ENCODE peak calls at places on chromosomes 2 and 18, in four cellular contexts. F is H1, H is fibroblast of lung, N is astrocyte. D is an unnamed sample.

GRCh38 chr2:238425979-238426567 is 654 bp upstream of the ASB1 start:
- DNase-seq in F (no peak), H (peak), N (peak), D (peak)

GRCh38 chr18:3248062-3248669 is 565 bp downstream of the MYL12A start:
- DNase-seq in F (no peak), H (peak), N (peak), D (no peak)

GRCh38 chr18:48580782-48581181 is 42.0 kb downstream of the CTIF start:
- DNase-seq in F (no peak), H (no peak), N (no peak), D (no peak)

GRCh38 chr2:14826518-14826917 is 194.0 kb downstream of the LRATD1 start:
- DNase-seq in F (no peak), H (no peak), N (no peak), D (no peak)

GRCh38 chr2:101467306-101467705 is 7.6 kb downstream of the RFX8 start:
- DNase-seq in F (peak), H (peak), N (peak), D (no peak)

GRCh38 chr18:9403795-9404564 is 69.4 kb downstream of the TWSG1 start:
- DNase-seq in F (peak), H (no peak), N (no peak), D (no peak)

GRCh38 chr2:120456867-120457266 is 110.9 kb downstream of the INHBB start:
- DNase-seq in F (peak), H (no peak), N (no peak), D (no peak)

GRCh38 chr2:83186050-83186790 is 1272.9 kb downstream of the SUCLG1 start:
- DNase-seq in F (no peak), H (no peak), N (no peak), D (no peak)

GRCh38 chr2:175282300-175282699 is 100.8 kb upstream of the ATP5MC3 start:
- DNase-seq in F (no peak), H (peak), N (peak), D (peak)

GRCh38 chr18:62394001-62394763 is 69.1 kb downstream of the TNFRSF11A start:
- DNase-seq in F (no peak), H (no peak), N (no peak), D (no peak)

GRCh38 chr2:118013221-118013723 is 598 bp downstream of the CCDC93 start:
- DNase-seq in F (peak), H (no peak), N (no peak), D (peak)

GRCh38 chr18:59743561-59743960 is 46.3 kb upstream of the CCBE1 start:
- DNase-seq in F (no peak), H (peak), N (peak), D (no peak)

GRCh38 chr18:27004056-27004829 is 138.7 kb upstream of the AQP4 start:
- DNase-seq in F (no peak), H (peak), N (no peak), D (no peak)

GRCh38 chr18:9951022-9951859 is 37.4 kb downstream of the VAPA start:
- DNase-seq in F (no peak), H (peak), N (peak), D (peak)

GRCh38 chr2:205700331-205701132 is 18.2 kb downstream of the NRP2 start:
- DNase-seq in F (no peak), H (peak), N (peak), D (peak)

GRCh38 chr2:23940262-23940975 is at the start of gene UBXN2A:
- DNase-seq in F (peak), H (peak), N (peak), D (peak)

GRCh38 chr18:57209697-57210096 is 62.8 kb downstream of the BOD1L2 start:
- DNase-seq in F (no peak), H (no peak), N (no peak), D (no peak)

GRCh38 chr2:143525006-143525405 is 395.8 kb downstream of the ARHGAP15 start:
- DNase-seq in F (no peak), H (peak), N (peak), D (no peak)

GRCh38 chr2:236968101-236968886 is 117.4 kb upstream of the COPS8 start:
- DNase-seq in F (no peak), H (no peak), N (no peak), D (no peak)

GRCh38 chr2:136381722-136382633 is 264.0 kb upstream of the CXCR4 start:
- DNase-seq in F (peak), H (no peak), N (no peak), D (peak)

GRCh38 chr2:147449323-147450080 is 395.3 kb upstream of the ACVR2A start:
- DNase-seq in F (no peak), H (no peak), N (peak), D (no peak)

GRCh38 chr2:42823744-42824453 is 31.5 kb upstream of the HAAO start:
- DNase-seq in F (peak), H (no peak), N (peak), D (no peak)

GRCh38 chr18:45686892-45687611 is 36.9 kb upstream of the SLC14A1 start:
- DNase-seq in F (peak), H (no peak), N (no peak), D (no peak)

GRCh38 chr18:11002796-11003195 is 146.6 kb downstream of the PIEZO2 start:
- DNase-seq in F (no peak), H (no peak), N (no peak), D (no peak)

GRCh38 chr2:169716229-169716886 is 17.3 kb upstream of the KLHL23 start:
- DNase-seq in F (no peak), H (peak), N (peak), D (no peak)

GRCh38 chr2:118683460-118683859 is 164.0 kb downstream of the EN1 start:
- DNase-seq in F (no peak), H (no peak), N (no peak), D (no peak)

GRCh38 chr18:61702007-61702406 is 190.8 kb downstream of the RNF152 start:
- DNase-seq in F (no peak), H (peak), N (peak), D (peak)

GRCh38 chr18:48671561-48671945 is 132.7 kb downstream of the CTIF start:
- DNase-seq in F (no peak), H (no peak), N (no peak), D (no peak)

GRCh38 chr2:219596954-219597551 is 604 bp upstream of the STK11IP start:
- DNase-seq in F (no peak), H (no peak), N (no peak), D (no peak)

GRCh38 chr2:39373403-39373802 is 63.7 kb downstream of the MAP4K3 start:
- DNase-seq in F (no peak), H (no peak), N (no peak), D (no peak)

GRCh38 chr2:63751901-63752300 is 89.8 kb upstream of the UGP2 start:
- DNase-seq in F (no peak), H (no peak), N (no peak), D (no peak)

GRCh38 chr2:63755980-63756379 is 85.7 kb upstream of the UGP2 start:
- DNase-seq in F (no peak), H (peak), N (peak), D (peak)

GRCh38 chr2:63755216-63755615 is 86.5 kb upstream of the UGP2 start:
- DNase-seq in F (no peak), H (peak), N (no peak), D (no peak)
- H2AFZ ChIP-seq in F (no peak), H (peak), N (no peak), D (no peak)

GRCh38 chr2:12605936-12606335 is 110.8 kb upstream of the TRIB2 start:
- DNase-seq in F (no peak), H (no peak), N (peak), D (no peak)
- H2AFZ ChIP-seq in F (no peak), H (no peak), N (no peak), D (no peak)

GRCh38 chr2:165562235-165562634 is 92.7 kb downstream of the CSRNP3 start:
- DNase-seq in F (no peak), H (peak), N (no peak), D (no peak)
- H2AFZ ChIP-seq in F (no peak), H (no peak), N (no peak), D (no peak)

GRCh38 chr2:84516234-84516986 is at the start of gene DNAH6:
- DNase-seq in F (peak), H (peak), N (peak), D (peak)
- H2AFZ ChIP-seq in F (peak), H (peak), N (peak), D (peak)

GRCh38 chr2:235378261-235378660 is 115.6 kb upstream of the AGAP1 start:
- DNase-seq in F (no peak), H (no peak), N (no peak), D (no peak)
- H2AFZ ChIP-seq in F (no peak), H (no peak), N (no peak), D (peak)

D was measured in osteoblast.